ENCODE peak calls at places on chromosomes 4 and X, in eight cellular contexts. Y is HFF-Myc; X is fibroblast of the aortic adventitia; T is HCEC 1CT; H is nucleus accumbens; L is stimulated activated naive CD4-positive, alpha-beta T cell; A is endothelial cell; U is D341Med. K is an unnamed sample.

GRCh38 chrX:13081385-13082285 is 37.2 kb upstream of the FAM9C start:
- DNase-seq in Y (no peak), X (peak; percentile 43), T (no peak), H (no peak), L (no peak), A (no peak), U (no peak), K (no peak)

GRCh38 chrX:47217121-47217851 is 1.2 kb upstream of the CDK16 start:
- DNase-seq in Y (peak; percentile 32), X (peak; percentile 64), T (peak; percentile 45), H (no peak), L (peak; percentile 34), A (peak; percentile 9), U (no peak), K (no peak)

GRCh38 chr4:128068927-128069326 is 7.8 kb downstream of the LARP1B start:
- DNase-seq in Y (no peak), X (peak; percentile 25), T (peak; percentile 10), H (no peak), L (no peak), A (peak; percentile 20), U (peak; percentile 51), K (no peak)

GRCh38 chrX:107102980-107103379 is 15.6 kb downstream of the RBM41 start:
- DNase-seq in Y (no peak), X (peak; percentile 28), T (no peak), H (no peak), L (no peak), A (no peak), U (no peak), K (no peak)

GRCh38 chr4:141614878-141615586 is 21.4 kb upstream of the IL15 start:
- DNase-seq in Y (no peak), X (no peak), T (no peak), H (no peak), L (no peak), A (no peak), U (no peak), K (no peak)

GRCh38 chr4:40916880-40917279 is 167.1 kb downstream of the NSUN7 start:
- DNase-seq in Y (no peak), X (no peak), T (no peak), H (no peak), L (no peak), A (peak; percentile 22), U (no peak), K (no peak)

GRCh38 chr4:26326791-26327190 is 6.0 kb downstream of the RBPJ start:
- DNase-seq in Y (peak; percentile 57), X (peak; percentile 89), T (peak; percentile 93), H (no peak), L (no peak), A (no peak), U (no peak), K (no peak)

GRCh38 chrX:50180073-50180940 is 20.5 kb downstream of the AKAP4 start:
- DNase-seq in Y (no peak), X (no peak), T (no peak), H (no peak), L (no peak), A (no peak), U (no peak), K (no peak)

GRCh38 chrX:15686818-15687685 is 22.4 kb upstream of the CLTRN start:
- DNase-seq in Y (peak; percentile 25), X (peak; percentile 70), T (peak; percentile 28), H (peak; percentile 3), L (peak; percentile 20), A (peak; percentile 41), U (peak; percentile 51), K (peak; percentile 71)

GRCh38 chr4:960736-961650 is 12.4 kb downstream of the DGKQ start:
- DNase-seq in Y (no peak), X (no peak), T (no peak), H (no peak), L (no peak), A (no peak), U (no peak), K (no peak)